ENCODE peak calls at places on chromosomes 1 and 21, in ten cellular contexts. One of them, this sample, is unnamed.

GRCh38 chr21:45262041-45262581 is 25.6 kb downstream of the POFUT2 start:
- DNase-seq in spleen: peak
- DNase-seq in gastrocnemius medialis: no peak
- DNase-seq in GM12892: no peak
- DNase-seq in suprapubic skin: peak
- DNase-seq in NB4: no peak
- DNase-seq in IMR-90: no peak
- DNase-seq in heart left ventricle: no peak
- DNase-seq in adrenal gland: no peak
- DNase-seq in HCT116: no peak
- DNase-seq in this sample: no peak

GRCh38 chr1:188261849-188262248 is 1433.1 kb downstream of the PLA2G4A start:
- DNase-seq in heart left ventricle: no peak
- DNase-seq in suprapubic skin: no peak
- DNase-seq in HCT116: no peak
- DNase-seq in GM12892: no peak
- DNase-seq in IMR-90: no peak
- DNase-seq in NB4: no peak
- DNase-seq in spleen: no peak
- DNase-seq in adrenal gland: no peak
- DNase-seq in gastrocnemius medialis: no peak
- DNase-seq in this sample: no peak

GRCh38 chr1:21706151-21706835 is 37.1 kb upstream of the RAP1GAP start:
- DNase-seq in suprapubic skin: no peak
- DNase-seq in IMR-90: peak
- DNase-seq in gastrocnemius medialis: no peak
- DNase-seq in adrenal gland: no peak
- DNase-seq in GM12892: no peak
- DNase-seq in spleen: no peak
- DNase-seq in NB4: peak
- DNase-seq in HCT116: no peak
- DNase-seq in heart left ventricle: no peak
- DNase-seq in this sample: no peak

GRCh38 chr1:226687476-226687875 is 51.6 kb downstream of the ITPKB start:
- DNase-seq in HCT116: no peak
- DNase-seq in suprapubic skin: no peak
- DNase-seq in IMR-90: no peak
- DNase-seq in gastrocnemius medialis: no peak
- DNase-seq in spleen: peak
- DNase-seq in heart left ventricle: no peak
- DNase-seq in GM12892: no peak
- DNase-seq in adrenal gland: no peak
- DNase-seq in NB4: no peak
- DNase-seq in this sample: no peak

GRCh38 chr1:217482356-217483102 is 148.4 kb downstream of the GPATCH2 start:
- DNase-seq in GM12892: no peak
- DNase-seq in adrenal gland: no peak
- DNase-seq in HCT116: peak
- DNase-seq in heart left ventricle: no peak
- DNase-seq in suprapubic skin: no peak
- DNase-seq in IMR-90: peak
- DNase-seq in spleen: no peak
- DNase-seq in NB4: peak
- DNase-seq in gastrocnemius medialis: no peak
- DNase-seq in this sample: no peak

GRCh38 chr1:208047476-208047934 is 136.6 kb upstream of the CD34 start:
- DNase-seq in HCT116: no peak
- DNase-seq in GM12892: no peak
- DNase-seq in IMR-90: peak
- DNase-seq in suprapubic skin: peak
- DNase-seq in spleen: no peak
- DNase-seq in adrenal gland: no peak
- DNase-seq in NB4: no peak
- DNase-seq in gastrocnemius medialis: peak
- DNase-seq in heart left ventricle: peak
- DNase-seq in this sample: peak

GRCh38 chr21:35142036-35142825 is 93.1 kb upstream of the RUNX1 start:
- DNase-seq in adrenal gland: no peak
- DNase-seq in suprapubic skin: no peak
- DNase-seq in gastrocnemius medialis: no peak
- DNase-seq in GM12892: no peak
- DNase-seq in NB4: no peak
- DNase-seq in HCT116: no peak
- DNase-seq in IMR-90: no peak
- DNase-seq in spleen: no peak
- DNase-seq in heart left ventricle: no peak
- DNase-seq in this sample: no peak

GRCh38 chr21:45335761-45336534 is 48.3 kb upstream of the POFUT2 start:
- DNase-seq in HCT116: no peak
- DNase-seq in heart left ventricle: no peak
- DNase-seq in spleen: peak
- DNase-seq in gastrocnemius medialis: no peak
- DNase-seq in IMR-90: no peak
- DNase-seq in suprapubic skin: peak
- DNase-seq in GM12892: no peak
- DNase-seq in NB4: no peak
- DNase-seq in adrenal gland: no peak
- DNase-seq in this sample: no peak

GRCh38 chr1:201334325-201335173 is 42.9 kb downstream of the TNNT2 start:
- DNase-seq in GM12892: no peak
- DNase-seq in adrenal gland: no peak
- DNase-seq in HCT116: no peak
- DNase-seq in gastrocnemius medialis: no peak
- DNase-seq in heart left ventricle: no peak
- DNase-seq in IMR-90: no peak
- DNase-seq in NB4: no peak
- DNase-seq in suprapubic skin: peak
- DNase-seq in spleen: peak
- DNase-seq in this sample: no peak

GRCh38 chr1:50774759-50775351 is 185.2 kb downstream of the FAF1 start:
- DNase-seq in gastrocnemius medialis: no peak
- DNase-seq in adrenal gland: no peak
- DNase-seq in heart left ventricle: no peak
- DNase-seq in suprapubic skin: no peak
- DNase-seq in HCT116: peak
- DNase-seq in NB4: peak
- DNase-seq in spleen: no peak
- DNase-seq in GM12892: no peak
- DNase-seq in IMR-90: peak
- DNase-seq in this sample: no peak

GRCh38 chr1:219278288-219278687 is 104.6 kb downstream of the LYPLAL1 start:
- DNase-seq in GM12892: no peak
- DNase-seq in IMR-90: no peak
- DNase-seq in HCT116: no peak
- DNase-seq in gastrocnemius medialis: no peak
- DNase-seq in spleen: no peak
- DNase-seq in NB4: no peak
- DNase-seq in heart left ventricle: no peak
- DNase-seq in suprapubic skin: no peak
- DNase-seq in adrenal gland: no peak
- DNase-seq in this sample: no peak

GRCh38 chr1:200053091-200053490 is 25.6 kb downstream of the NR5A2 start:
- DNase-seq in suprapubic skin: no peak
- DNase-seq in IMR-90: no peak
- DNase-seq in heart left ventricle: no peak
- DNase-seq in HCT116: no peak
- DNase-seq in spleen: no peak
- DNase-seq in gastrocnemius medialis: no peak
- DNase-seq in adrenal gland: no peak
- DNase-seq in NB4: no peak
- DNase-seq in GM12892: no peak
- DNase-seq in this sample: no peak

GRCh38 chr1:100359139-100359538 is 6.8 kb downstream of the CDC14A start:
- DNase-seq in suprapubic skin: no peak
- DNase-seq in GM12892: no peak
- DNase-seq in spleen: peak
- DNase-seq in heart left ventricle: no peak
- DNase-seq in adrenal gland: no peak
- DNase-seq in gastrocnemius medialis: no peak
- DNase-seq in IMR-90: no peak
- DNase-seq in HCT116: no peak
- DNase-seq in NB4: peak
- DNase-seq in this sample: no peak

GRCh38 chr1:167538657-167539056 is 14.9 kb downstream of the CREG1 start:
- DNase-seq in gastrocnemius medialis: no peak
- DNase-seq in NB4: no peak
- DNase-seq in suprapubic skin: no peak
- DNase-seq in IMR-90: no peak
- DNase-seq in GM12892: no peak
- DNase-seq in adrenal gland: no peak
- DNase-seq in HCT116: no peak
- DNase-seq in heart left ventricle: no peak
- DNase-seq in spleen: no peak
- DNase-seq in this sample: no peak

GRCh38 chr1:23481026-23481597 is 2.9 kb downstream of the ASAP3 start:
- DNase-seq in gastrocnemius medialis: no peak
- DNase-seq in heart left ventricle: no peak
- DNase-seq in NB4: no peak
- DNase-seq in spleen: no peak
- DNase-seq in GM12892: no peak
- DNase-seq in IMR-90: no peak
- DNase-seq in HCT116: no peak
- DNase-seq in suprapubic skin: no peak
- DNase-seq in adrenal gland: no peak
- DNase-seq in this sample: no peak

GRCh38 chr1:109474697-109475096 is 8.4 kb downstream of the SYPL2 start:
- DNase-seq in adrenal gland: no peak
- DNase-seq in gastrocnemius medialis: no peak
- DNase-seq in suprapubic skin: no peak
- DNase-seq in heart left ventricle: no peak
- DNase-seq in spleen: no peak
- DNase-seq in IMR-90: no peak
- DNase-seq in GM12892: no peak
- DNase-seq in HCT116: no peak
- DNase-seq in NB4: no peak
- DNase-seq in this sample: no peak

GRCh38 chr1:85568660-85569059 is 11.9 kb upstream of the CCN1 start:
- DNase-seq in gastrocnemius medialis: no peak
- DNase-seq in heart left ventricle: no peak
- DNase-seq in spleen: no peak
- DNase-seq in GM12892: no peak
- DNase-seq in IMR-90: no peak
- DNase-seq in NB4: no peak
- DNase-seq in suprapubic skin: no peak
- DNase-seq in HCT116: no peak
- DNase-seq in adrenal gland: no peak
- DNase-seq in this sample: no peak

GRCh38 chr1:117113199-117113598 is 8.3 kb downstream of the TRIM45 start:
- DNase-seq in gastrocnemius medialis: no peak
- DNase-seq in heart left ventricle: no peak
- DNase-seq in adrenal gland: peak
- DNase-seq in suprapubic skin: no peak
- DNase-seq in HCT116: no peak
- DNase-seq in NB4: no peak
- DNase-seq in spleen: no peak
- DNase-seq in GM12892: no peak
- DNase-seq in IMR-90: no peak
- DNase-seq in this sample: no peak
- TF ChIP-seq POLR2A in gastrocnemius medialis: no peak
- TF ChIP-seq POLR2A in heart left ventricle: no peak
- TF ChIP-seq POLR2A in adrenal gland: no peak
- TF ChIP-seq POLR2A in suprapubic skin: no peak
- TF ChIP-seq POLR2A in HCT116: no peak
- TF ChIP-seq POLR2A in NB4: no peak
- TF ChIP-seq POLR2A in spleen: no peak
- TF ChIP-seq POLR2A in GM12892: no peak
- TF ChIP-seq POLR2A in IMR-90: no peak
- TF ChIP-seq POLR2A in this sample: no peak

GRCh38 chr21:36156815-36157670 is at the start of gene DOP1B:
- DNase-seq in NB4: peak
- DNase-seq in heart left ventricle: peak
- DNase-seq in gastrocnemius medialis: no peak
- DNase-seq in spleen: no peak
- DNase-seq in HCT116: no peak
- DNase-seq in GM12892: peak
- DNase-seq in adrenal gland: no peak
- DNase-seq in IMR-90: no peak
- DNase-seq in suprapubic skin: peak
- DNase-seq in this sample: no peak
- TF ChIP-seq POLR2A in NB4: peak
- TF ChIP-seq POLR2A in heart left ventricle: peak
- TF ChIP-seq POLR2A in gastrocnemius medialis: peak
- TF ChIP-seq POLR2A in spleen: no peak
- TF ChIP-seq POLR2A in HCT116: peak
- TF ChIP-seq POLR2A in GM12892: peak
- TF ChIP-seq POLR2A in adrenal gland: peak
- TF ChIP-seq POLR2A in IMR-90: no peak
- TF ChIP-seq POLR2A in suprapubic skin: peak
- TF ChIP-seq POLR2A in this sample: no peak

DNA sequence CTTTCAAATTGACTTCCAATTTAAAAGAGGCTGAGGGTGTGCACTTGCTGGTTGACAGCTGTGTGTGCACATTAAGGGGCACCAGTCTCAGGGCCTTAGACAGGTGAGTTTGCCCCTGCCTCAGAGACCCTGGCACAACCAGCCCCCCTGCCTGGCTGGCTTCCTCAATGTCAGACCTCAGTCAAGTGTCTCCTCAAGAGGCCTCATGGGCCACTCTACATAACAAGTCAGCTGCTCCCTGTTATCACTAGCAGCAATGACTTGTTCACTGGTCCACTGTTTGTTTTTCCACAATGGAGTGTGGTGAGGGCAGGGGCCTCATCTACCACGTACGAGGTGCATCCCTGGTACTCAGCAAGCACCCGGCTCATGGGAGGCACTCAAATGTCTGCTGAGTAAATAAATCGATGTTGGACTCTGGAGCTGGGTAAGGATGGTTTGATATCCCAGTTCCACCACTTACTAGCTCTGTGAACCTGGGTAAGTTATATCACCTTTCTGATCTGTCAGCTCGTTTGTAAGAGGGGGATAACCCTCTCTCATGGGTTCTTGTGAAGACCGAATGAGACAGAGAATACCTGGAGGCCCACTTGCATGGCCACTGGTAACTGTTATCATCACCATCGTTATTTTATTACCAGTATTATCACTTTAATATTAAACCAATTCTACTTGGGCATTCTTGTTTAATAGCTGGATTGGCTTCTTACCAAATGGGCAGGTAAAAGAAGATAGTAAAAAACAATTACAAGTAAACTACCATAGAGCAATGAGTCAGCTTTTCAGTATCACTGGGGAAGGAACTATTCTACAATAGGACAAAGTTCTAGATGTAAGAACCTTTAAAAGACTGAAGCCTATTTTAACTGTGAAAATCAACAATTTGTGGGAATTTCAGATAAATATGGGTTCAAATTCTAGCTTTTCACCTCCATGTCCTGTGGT is 64.6 kb downstream of the SLC66A1 start:
- DNase-seq in NB4: no peak
- DNase-seq in gastrocnemius medialis: no peak
- DNase-seq in heart left ventricle: no peak
- DNase-seq in IMR-90: no peak
- DNase-seq in HCT116: no peak
- DNase-seq in suprapubic skin: no peak
- DNase-seq in spleen: no peak
- DNase-seq in GM12892: no peak
- DNase-seq in adrenal gland: no peak
- DNase-seq in this sample: no peak
- TF ChIP-seq POLR2A in NB4: no peak
- TF ChIP-seq POLR2A in gastrocnemius medialis: no peak
- TF ChIP-seq POLR2A in heart left ventricle: no peak
- TF ChIP-seq POLR2A in IMR-90: no peak
- TF ChIP-seq POLR2A in HCT116: no peak
- TF ChIP-seq POLR2A in suprapubic skin: no peak
- TF ChIP-seq POLR2A in spleen: no peak
- TF ChIP-seq POLR2A in GM12892: no peak
- TF ChIP-seq POLR2A in adrenal gland: no peak
- TF ChIP-seq POLR2A in this sample: no peak

GRCh38 chr1:199046618-199047017 is 407.8 kb downstream of the PTPRC start:
- DNase-seq in HCT116: no peak
- DNase-seq in suprapubic skin: no peak
- DNase-seq in adrenal gland: no peak
- DNase-seq in GM12892: no peak
- DNase-seq in heart left ventricle: no peak
- DNase-seq in IMR-90: no peak
- DNase-seq in NB4: peak
- DNase-seq in gastrocnemius medialis: no peak
- DNase-seq in spleen: no peak
- DNase-seq in this sample: no peak
- TF ChIP-seq POLR2A in HCT116: no peak
- TF ChIP-seq POLR2A in suprapubic skin: no peak
- TF ChIP-seq POLR2A in adrenal gland: no peak
- TF ChIP-seq POLR2A in GM12892: no peak
- TF ChIP-seq POLR2A in heart left ventricle: no peak
- TF ChIP-seq POLR2A in IMR-90: no peak
- TF ChIP-seq POLR2A in NB4: no peak
- TF ChIP-seq POLR2A in gastrocnemius medialis: no peak
- TF ChIP-seq POLR2A in spleen: no peak
- TF ChIP-seq POLR2A in this sample: no peak

This sample was measured in uterus.